ENCODE peak calls at places on chromosomes 5 and 9, in nine cellular contexts. I, F, B, R, Y, X, V, Z and K are unnamed samples.

GRCh38 chr5:1946776-1947175 is 64.1 kb upstream of the IRX4 start:
- DNase-seq in I (no peak), F (no peak), B (no peak), R (no peak), Y (no peak), X (no peak), V (no peak), Z (no peak), K (no peak)

GRCh38 chr9:91151014-91151740 is 210.5 kb downstream of the AUH start:
- DNase-seq in I (no peak), F (peak), B (no peak), R (no peak), Y (no peak), X (no peak), V (peak), Z (no peak), K (peak)

GRCh38 chr9:123111427-123111826 is 78.0 kb downstream of the GPR21 start:
- DNase-seq in I (no peak), F (no peak), B (no peak), R (no peak), Y (no peak), X (no peak), V (no peak), Z (no peak), K (no peak)

GRCh38 chr5:77024490-77024889 is 5.7 kb upstream of the AGGF1 start:
- DNase-seq in I (no peak), F (no peak), B (no peak), R (no peak), Y (no peak), X (no peak), V (no peak), Z (no peak), K (no peak)

GRCh38 chr5:14436801-14437542 is 144.6 kb upstream of the OTULINL start:
- DNase-seq in I (no peak), F (peak), B (no peak), R (no peak), Y (no peak), X (no peak), V (no peak), Z (no peak), K (no peak)

GRCh38 chr5:30808996-30809395 is 384.5 kb upstream of the CDH6 start:
- DNase-seq in I (peak), F (no peak), B (no peak), R (no peak), Y (no peak), X (peak), V (no peak), Z (peak), K (no peak)

GRCh38 chr9:23799521-23799920 is 26.5 kb downstream of the ELAVL2 start:
- DNase-seq in I (no peak), F (no peak), B (no peak), R (no peak), Y (no peak), X (no peak), V (no peak), Z (no peak), K (no peak)

GRCh38 chr5:126752052-126752785 is 24.7 kb upstream of the LMNB1 start:
- DNase-seq in I (no peak), F (no peak), B (no peak), R (no peak), Y (no peak), X (no peak), V (no peak), Z (no peak), K (no peak)

GRCh38 chr5:172420215-172420934 is 34.0 kb downstream of the SH3PXD2B start:
- DNase-seq in I (peak), F (peak), B (no peak), R (no peak), Y (peak), X (no peak), V (peak), Z (no peak), K (no peak)

GRCh38 chr5:25090275-25090674 is 445.5 kb upstream of the CDH10 start:
- DNase-seq in I (no peak), F (no peak), B (no peak), R (no peak), Y (no peak), X (no peak), V (no peak), Z (no peak), K (no peak)

GRCh38 chr9:124551472-124552339 is 44.5 kb upstream of the NR5A1 start:
- DNase-seq in I (peak), F (peak), B (no peak), R (peak), Y (no peak), X (peak), V (no peak), Z (peak), K (no peak)

GRCh38 chr9:134491856-134492255 is 149.7 kb upstream of the COL5A1 start:
- DNase-seq in I (no peak), F (no peak), B (no peak), R (no peak), Y (no peak), X (no peak), V (no peak), Z (no peak), K (no peak)

GRCh38 chr5:55650391-55650790 is 61.7 kb downstream of the SLC38A9 start:
- DNase-seq in I (no peak), F (no peak), B (no peak), R (no peak), Y (no peak), X (no peak), V (peak), Z (no peak), K (no peak)

GRCh38 chr9:77194423-77194822 is 17.1 kb downstream of the VPS13A start:
- DNase-seq in I (no peak), F (no peak), B (no peak), R (no peak), Y (no peak), X (no peak), V (no peak), Z (no peak), K (no peak)

GRCh38 chr9:137820161-137820855 is 57.3 kb upstream of the CACNA1B start:
- DNase-seq in I (no peak), F (no peak), B (no peak), R (no peak), Y (no peak), X (no peak), V (no peak), Z (no peak), K (no peak)

GRCh38 chr5:135225856-135226560 is 173.0 kb downstream of the MACROH2A1 start:
- DNase-seq in I (no peak), F (no peak), B (no peak), R (no peak), Y (peak), X (no peak), V (no peak), Z (no peak), K (peak)

GRCh38 chr5:59621477-59621876 is 272.0 kb downstream of the PDE4D start:
- DNase-seq in I (no peak), F (no peak), B (no peak), R (no peak), Y (no peak), X (no peak), V (no peak), Z (no peak), K (no peak)

GRCh38 chr9:96232539-96233241 is 69.3 kb downstream of the HSD17B3 start:
- DNase-seq in I (peak), F (peak), B (no peak), R (peak), Y (peak), X (peak), V (no peak), Z (peak), K (no peak)

GRCh38 chr5:6818594-6819512 is 105.6 kb downstream of the TENT4A start:
- DNase-seq in I (no peak), F (no peak), B (no peak), R (no peak), Y (no peak), X (no peak), V (no peak), Z (no peak), K (no peak)

GRCh38 chr5:127923804-127924570 is 159.6 kb upstream of the SLC12A2 start:
- DNase-seq in I (no peak), F (no peak), B (no peak), R (no peak), Y (no peak), X (no peak), V (no peak), Z (no peak), K (no peak)

GRCh38 chr5:134151723-134152122 is 25.0 kb downstream of the SKP1 start:
- DNase-seq in I (no peak), F (no peak), B (no peak), R (no peak), Y (no peak), X (no peak), V (no peak), Z (no peak), K (no peak)

GRCh38 chr9:101443358-101443757 is 7.8 kb upstream of the ALDOB start:
- DNase-seq in I (no peak), F (no peak), B (no peak), R (no peak), Y (no peak), X (no peak), V (no peak), Z (no peak), K (no peak)

GRCh38 chr5:124634820-124635323 is 111.6 kb downstream of the ZNF608 start:
- DNase-seq in I (no peak), F (no peak), B (no peak), R (no peak), Y (no peak), X (no peak), V (no peak), Z (no peak), K (no peak)

GRCh38 chr9:105127863-105128220 is 116.6 kb upstream of the SLC44A1 start:
- DNase-seq in I (no peak), F (peak), B (no peak), R (no peak), Y (no peak), X (peak), V (no peak), Z (no peak), K (peak)

GRCh38 chr9:89939893-89940292 is 335.1 kb downstream of the GADD45G start:
- DNase-seq in I (no peak), F (no peak), B (no peak), R (no peak), Y (no peak), X (no peak), V (no peak), Z (no peak), K (no peak)

GRCh38 chr9:134306583-134307222 is 19.6 kb upstream of the RXRA start:
- DNase-seq in I (no peak), F (no peak), B (no peak), R (no peak), Y (no peak), X (no peak), V (no peak), Z (peak), K (peak)

GRCh38 chr9:133862585-133863041 is 124.5 kb upstream of the SARDH start:
- DNase-seq in I (no peak), F (no peak), B (no peak), R (no peak), Y (peak), X (no peak), V (no peak), Z (no peak), K (peak)

GRCh38 chr9:85876628-85877027 is 64.3 kb upstream of the NAA35 start:
- DNase-seq in I (no peak), F (no peak), B (no peak), R (no peak), Y (no peak), X (no peak), V (no peak), Z (no peak), K (no peak)

GRCh38 chr9:82729991-82730390 is 333.0 kb downstream of the RASEF start:
- DNase-seq in I (no peak), F (no peak), B (no peak), R (no peak), Y (no peak), X (no peak), V (no peak), Z (no peak), K (no peak)

GRCh38 chr5:147911427-147911826 is 5.1 kb upstream of the C5orf46 start:
- DNase-seq in I (no peak), F (no peak), B (no peak), R (no peak), Y (peak), X (no peak), V (no peak), Z (no peak), K (no peak)

GRCh38 chr5:1105350-1106265 is 6.3 kb downstream of the SLC12A7 start:
- DNase-seq in I (no peak), F (peak), B (no peak), R (no peak), Y (no peak), X (no peak), V (no peak), Z (no peak), K (no peak)

GRCh38 chr9:129887210-129888084 is 52.2 kb downstream of the USP20 start:
- DNase-seq in I (no peak), F (peak), B (no peak), R (no peak), Y (peak), X (no peak), V (no peak), Z (no peak), K (no peak)

GRCh38 chr9:138023394-138024124 is 146.0 kb downstream of the CACNA1B start:
- DNase-seq in I (no peak), F (no peak), B (no peak), R (no peak), Y (no peak), X (no peak), V (no peak), Z (peak), K (peak)

GRCh38 chr9:137881591-137882505 is 4.3 kb downstream of the CACNA1B start:
- DNase-seq in I (no peak), F (no peak), B (no peak), R (no peak), Y (no peak), X (no peak), V (no peak), Z (no peak), K (no peak)

GRCh38 chr5:100900796-100901731 is 2.0 kb downstream of the ST8SIA4 start:
- DNase-seq in I (no peak), F (peak), B (peak), R (peak), Y (peak), X (peak), V (no peak), Z (peak), K (peak)

GRCh38 chr9:114549677-114550330 is 37.8 kb upstream of the ATP6V1G1 start:
- DNase-seq in I (peak), F (no peak), B (no peak), R (no peak), Y (no peak), X (no peak), V (no peak), Z (no peak), K (peak)

GRCh38 chr9:16221822-16222547 is 648.5 kb downstream of the BNC2 start:
- DNase-seq in I (no peak), F (no peak), B (no peak), R (no peak), Y (no peak), X (no peak), V (no peak), Z (no peak), K (no peak)

GRCh38 chr9:120714846-120715231 is 569 bp upstream of the MEGF9 start:
- DNase-seq in I (no peak), F (no peak), B (no peak), R (no peak), Y (no peak), X (no peak), V (no peak), Z (peak), K (no peak)
- TF ChIP-seq CTCF in I (no peak), F (no peak), B (no peak), R (no peak), Y (no peak), X (no peak), V (no peak), Z (no peak), K (no peak)

GRCh38 chr5:114305402-114306207 is 56.3 kb upstream of the KCNN2 start:
- DNase-seq in I (peak), F (no peak), B (no peak), R (no peak), Y (no peak), X (peak), V (no peak), Z (no peak), K (no peak)
- TF ChIP-seq CTCF in I (peak), F (no peak), B (no peak), R (no peak), Y (no peak), X (no peak), V (peak), Z (peak), K (no peak)

GRCh38 chr5:142012186-142012785 is 541 bp downstream of the GNPDA1 start:
- DNase-seq in I (no peak), F (peak), B (peak), R (peak), Y (peak), X (peak), V (no peak), Z (peak), K (no peak)
- TF ChIP-seq CTCF in I (peak), F (peak), B (no peak), R (no peak), Y (peak), X (no peak), V (peak), Z (peak), K (peak)

GRCh38 chr5:157308826-157309465 is 43.0 kb downstream of the CYFIP2 start:
- DNase-seq in I (no peak), F (no peak), B (no peak), R (no peak), Y (no peak), X (no peak), V (peak), Z (no peak), K (no peak)
- TF ChIP-seq CTCF in I (no peak), F (no peak), B (no peak), R (no peak), Y (no peak), X (no peak), V (peak), Z (no peak), K (no peak)

GRCh38 chr9:34126207-34127034 is at the start of gene DCAF12:
- DNase-seq in I (peak), F (peak), B (peak), R (peak), Y (peak), X (peak), V (peak), Z (peak), K (peak)
- TF ChIP-seq CTCF in I (no peak), F (no peak), B (no peak), R (no peak), Y (no peak), X (no peak), V (no peak), Z (no peak), K (no peak)

GRCh38 chr9:127715443-127716337 is at the start of the genes PTRH1 and TTC16:
- DNase-seq in I (peak), F (peak), B (peak), R (peak), Y (peak), X (peak), V (peak), Z (peak), K (peak)
- TF ChIP-seq CTCF in I (no peak), F (no peak), B (no peak), R (no peak), Y (no peak), X (no peak), V (no peak), Z (no peak), K (no peak)